ENCODE peak calls at places on chromosomes 13 and 19, in eight cellular contexts. B is Panc1, X is HCT116, P is upper lobe of left lung, N is K562, Y is HepG2, R is GM23338, C is GM12878. Q is an unnamed sample.

GRCh38 chr19:2636142-2636896 is 66.2 kb downstream of the GNG7 start:
- ATAC-seq in B (peak), X (peak), P (peak), N (peak), Y (peak), R (no peak), C (peak), Q (peak)

GRCh38 chr19:21587117-21587461 is 81.7 kb downstream of the ZNF429 start:
- ATAC-seq in B (no peak), X (no peak), P (no peak), N (no peak), Y (no peak), R (peak), C (no peak), Q (no peak)

GRCh38 chr13:91409661-91410060 is 11.2 kb downstream of the GPC5 start:
- ATAC-seq in B (no peak), X (no peak), P (no peak), N (no peak), Y (no peak), R (no peak), C (no peak), Q (no peak)

GRCh38 chr19:54373781-54374266 is 9.1 kb upstream of the LAIR1 start:
- ATAC-seq in B (no peak), X (no peak), P (peak), N (peak), Y (no peak), R (no peak), C (peak), Q (peak)

GRCh38 chr13:45034342-45034741 is 45.0 kb downstream of the GPALPP1 start:
- ATAC-seq in B (no peak), X (no peak), P (no peak), N (no peak), Y (no peak), R (no peak), C (no peak), Q (no peak)

GRCh38 chr13:44336934-44337333 is 36.7 kb upstream of the SERP2 start:
- ATAC-seq in B (no peak), X (no peak), P (no peak), N (no peak), Y (no peak), R (no peak), C (no peak), Q (no peak)

GRCh38 chr13:73883162-73883561 is 251.0 kb downstream of the KLF12 start:
- ATAC-seq in B (no peak), X (no peak), P (no peak), N (no peak), Y (no peak), R (no peak), C (no peak), Q (no peak)

GRCh38 chr19:3336680-3337523 is 29.5 kb upstream of the NFIC start:
- ATAC-seq in B (peak), X (no peak), P (peak), N (no peak), Y (peak), R (no peak), C (no peak), Q (peak)

GRCh38 chr13:110123041-110123809 is 183.7 kb downstream of the COL4A1 start:
- ATAC-seq in B (no peak), X (no peak), P (no peak), N (no peak), Y (no peak), R (no peak), C (no peak), Q (no peak)

GRCh38 chr19:16461630-16462051 is 10.1 kb downstream of the EPS15L1 start:
- ATAC-seq in B (no peak), X (no peak), P (no peak), N (no peak), Y (no peak), R (no peak), C (no peak), Q (no peak)

GRCh38 chr19:18051887-18052286 is 34.8 kb downstream of the IL12RB1 start:
- ATAC-seq in B (no peak), X (no peak), P (no peak), N (no peak), Y (no peak), R (peak), C (no peak), Q (peak)

GRCh38 chr19:3852614-3853254 is 16.1 kb downstream of the ZFR2 start:
- ATAC-seq in B (peak), X (peak), P (no peak), N (peak), Y (no peak), R (no peak), C (no peak), Q (no peak)

GRCh38 chr19:45005787-45006186 is 4.5 kb downstream of the RELB start:
- ATAC-seq in B (no peak), X (no peak), P (no peak), N (no peak), Y (no peak), R (no peak), C (no peak), Q (no peak)

GRCh38 chr13:77548095-77548494 is 12.6 kb downstream of the SCEL start:
- ATAC-seq in B (no peak), X (no peak), P (no peak), N (no peak), Y (no peak), R (no peak), C (peak), Q (no peak)

GRCh38 chr19:6224308-6224675 is 55.5 kb downstream of the MLLT1 start:
- ATAC-seq in B (no peak), X (no peak), P (no peak), N (no peak), Y (no peak), R (no peak), C (no peak), Q (no peak)

GRCh38 chr19:48554385-48555091 is 2.6 kb downstream of the SULT2B1 start:
- ATAC-seq in B (peak), X (no peak), P (peak), N (peak), Y (peak), R (peak), C (no peak), Q (no peak)

GRCh38 chr19:47120461-47120860 is 6.9 kb upstream of the ZC3H4 start:
- ATAC-seq in B (no peak), X (no peak), P (no peak), N (no peak), Y (no peak), R (no peak), C (no peak), Q (no peak)

GRCh38 chr13:39185326-39185725 is 147.1 kb downstream of the NHLRC3 start:
- ATAC-seq in B (no peak), X (no peak), P (no peak), N (no peak), Y (no peak), R (no peak), C (no peak), Q (peak)

DNA sequence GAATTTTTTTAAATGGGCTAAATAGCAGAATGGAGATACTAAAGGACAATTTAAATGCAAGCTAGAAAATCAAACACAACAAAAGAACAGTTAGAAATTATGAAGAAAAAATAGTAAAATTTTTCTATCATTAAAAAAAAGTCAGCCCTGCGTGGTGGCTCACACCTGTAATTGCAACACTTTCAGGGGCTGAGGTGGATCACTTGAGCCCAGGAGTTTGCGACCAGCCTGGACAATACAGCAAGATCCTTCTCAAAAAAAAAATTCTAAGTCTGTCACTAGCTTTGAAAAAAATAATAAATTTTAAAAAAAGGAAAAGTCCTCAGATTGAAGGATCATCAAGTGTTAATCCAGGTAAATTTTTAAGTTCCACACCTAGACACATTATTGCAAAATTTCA is 7.7 kb downstream of the TUBGCP3 start:
- ATAC-seq in B (no peak), X (no peak), P (no peak), N (no peak), Y (no peak), R (no peak), C (no peak), Q (no peak)
- H3K4me3 ChIP-seq in B (no peak), X (no peak), P (no peak), N (no peak), Y (no peak), R (no peak), C (no peak), Q (no peak)

GRCh38 chr19:13096968-13097330 is 5.7 kb downstream of the LYL1 start:
- ATAC-seq in B (no peak), X (no peak), P (no peak), N (no peak), Y (no peak), R (no peak), C (no peak), Q (no peak)
- TF ChIP-seq POLR2AphosphoS5 in B (no peak), X (no peak), P (no peak), N (no peak), Y (no peak), R (no peak), C (no peak), Q (no peak)

GRCh38 chr19:38869160-38869835 is 8.8 kb downstream of the RINL start:
- ATAC-seq in B (no peak), X (no peak), P (no peak), N (no peak), Y (no peak), R (peak), C (peak), Q (no peak)
- H3K4me3 ChIP-seq in B (no peak), X (no peak), P (peak), N (no peak), Y (no peak), R (peak), C (peak), Q (peak)

DNA sequence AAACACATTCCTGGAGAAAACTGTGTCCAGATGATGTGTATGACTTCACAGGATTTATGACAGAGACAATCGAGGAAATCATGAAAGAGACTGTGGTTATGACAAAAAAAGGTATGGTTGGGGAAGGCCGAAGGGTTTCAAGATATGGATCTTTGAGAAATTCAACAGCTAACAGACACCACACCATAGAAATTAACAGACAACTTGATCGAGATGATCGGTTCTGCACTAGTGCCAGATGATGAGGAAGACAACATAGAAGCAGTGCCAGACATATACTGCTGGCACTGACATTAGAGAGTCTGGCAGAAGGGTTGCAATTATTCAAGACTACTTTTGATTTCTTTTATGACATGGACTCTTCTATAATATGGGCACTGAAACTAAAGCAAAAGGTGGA is 37.2 kb downstream of the KCNRG start:
- ATAC-seq in B (no peak), X (no peak), P (no peak), N (no peak), Y (no peak), R (no peak), C (no peak), Q (no peak)
- TF ChIP-seq POLR2AphosphoS5 in B (no peak), X (no peak), P (no peak), N (no peak), Y (no peak), R (no peak), C (no peak), Q (no peak)

GRCh38 chr13:27792393-27793218 is at the start of gene GSX1:
- ATAC-seq in B (peak), X (no peak), P (peak), N (peak), Y (peak), R (peak), C (peak), Q (peak)
- H3K4me3 ChIP-seq in B (peak), X (no peak), P (peak), N (no peak), Y (peak), R (peak), C (peak), Q (no peak)

Q was measured in gastroesophageal sphincter.